ENCODE peak calls at places on chromosomes 1 and 21, in six cellular contexts. O is HCT116, G is GM23248, R is neural progenitor cell, C is endothelial cell of umbilical vein, F is GM23338. A is an unnamed sample.

GRCh38 chr1:33097137-33097611 is 16.2 kb downstream of the AZIN2 start:
- DNase-seq in O (no peak), G (peak; percentile 40), C (no peak), R (no peak), F (no peak), A (no peak)

GRCh38 chr1:71521655-71522264 is 440.9 kb upstream of the ZRANB2 start:
- DNase-seq in R (peak; percentile 45), G (peak; percentile 66), F (peak; percentile 54), C (peak; percentile 52), O (no peak), A (peak; percentile 49)

GRCh38 chr1:203463469-203464062 is 12.0 kb upstream of the PRELP start:
- DNase-seq in G (peak; percentile 77), O (no peak), F (peak; percentile 34), C (no peak), R (no peak), A (no peak)

GRCh38 chr1:36142121-36142520 is 7.2 kb downstream of the TRAPPC3 start:
- DNase-seq in G (peak; percentile 35), F (no peak), C (no peak), R (no peak), O (no peak), A (no peak)

GRCh38 chr1:61287014-61287413 is 204.7 kb downstream of the NFIA start:
- DNase-seq in F (no peak), R (no peak), C (no peak), G (peak; percentile 66), O (no peak), A (no peak)

GRCh38 chr1:34398916-34399275 is 222.2 kb downstream of the C1orf94 start:
- DNase-seq in O (no peak), F (peak; percentile 72), G (no peak), C (no peak), R (peak; percentile 57), A (no peak)

GRCh38 chr1:210400043-210400840 is 71.5 kb downstream of the HHAT start:
- DNase-seq in O (peak; percentile 46), R (peak; percentile 74), C (peak; percentile 48), F (peak; percentile 85), G (peak; percentile 79), A (peak; percentile 79)

GRCh38 chr21:43869486-43870325 is 4.7 kb downstream of the AGPAT3 start:
- DNase-seq in C (no peak), F (no peak), R (peak; percentile 31), G (peak; percentile 44), O (no peak), A (no peak)

GRCh38 chr1:229843627-229844238 is 217.7 kb downstream of the URB2 start:
- DNase-seq in C (no peak), O (peak; percentile 22), G (peak; percentile 20), F (no peak), R (no peak), A (peak; percentile 71)

GRCh38 chr1:176211395-176212165 is 4.5 kb upstream of the COP1 start:
- DNase-seq in O (no peak), C (no peak), F (no peak), R (no peak), G (no peak), A (peak; percentile 39)

GRCh38 chr1:54595956-54596498 is 27.3 kb downstream of the FAM151A start:
- DNase-seq in R (no peak), O (no peak), F (no peak), C (no peak), G (no peak), A (no peak)

GRCh38 chr1:31583082-31583994 is 7.0 kb downstream of the TINAGL1 start:
- DNase-seq in C (no peak), R (no peak), F (no peak), G (no peak), O (no peak), A (no peak)

GRCh38 chr1:161915978-161916377 is 107.7 kb downstream of the OLFML2B start:
- DNase-seq in F (no peak), O (no peak), R (no peak), C (no peak), G (no peak), A (no peak)

GRCh38 chr1:2311184-2312032 is 79.9 kb downstream of the MORN1 start:
- DNase-seq in O (peak; percentile 31), R (peak; percentile 86), G (peak; percentile 79), C (peak; percentile 43), F (peak; percentile 89), A (peak; percentile 88)

GRCh38 chr1:26239936-26240335 is 5.9 kb downstream of the CEP85 start:
- DNase-seq in F (no peak), C (no peak), R (no peak), G (peak; percentile 58), O (no peak), A (no peak)

GRCh38 chr1:9691726-9692125 is 40.2 kb downstream of the PIK3CD start:
- DNase-seq in C (no peak), F (no peak), R (no peak), G (peak; percentile 33), O (no peak), A (no peak)

GRCh38 chr1:238489006-238489405 is 598.3 kb upstream of the ZP4 start:
- DNase-seq in R (no peak), G (no peak), C (no peak), F (no peak), O (no peak), A (no peak)

GRCh38 chr1:182348916-182349747 is 42.5 kb downstream of the GLUL start:
- DNase-seq in O (no peak), F (no peak), R (no peak), C (no peak), G (peak; percentile 60), A (peak; percentile 21)

GRCh38 chr1:34057751-34058150 is 107.3 kb downstream of the CSMD2 start:
- DNase-seq in O (no peak), F (no peak), C (no peak), G (no peak), R (no peak), A (no peak)

DNA sequence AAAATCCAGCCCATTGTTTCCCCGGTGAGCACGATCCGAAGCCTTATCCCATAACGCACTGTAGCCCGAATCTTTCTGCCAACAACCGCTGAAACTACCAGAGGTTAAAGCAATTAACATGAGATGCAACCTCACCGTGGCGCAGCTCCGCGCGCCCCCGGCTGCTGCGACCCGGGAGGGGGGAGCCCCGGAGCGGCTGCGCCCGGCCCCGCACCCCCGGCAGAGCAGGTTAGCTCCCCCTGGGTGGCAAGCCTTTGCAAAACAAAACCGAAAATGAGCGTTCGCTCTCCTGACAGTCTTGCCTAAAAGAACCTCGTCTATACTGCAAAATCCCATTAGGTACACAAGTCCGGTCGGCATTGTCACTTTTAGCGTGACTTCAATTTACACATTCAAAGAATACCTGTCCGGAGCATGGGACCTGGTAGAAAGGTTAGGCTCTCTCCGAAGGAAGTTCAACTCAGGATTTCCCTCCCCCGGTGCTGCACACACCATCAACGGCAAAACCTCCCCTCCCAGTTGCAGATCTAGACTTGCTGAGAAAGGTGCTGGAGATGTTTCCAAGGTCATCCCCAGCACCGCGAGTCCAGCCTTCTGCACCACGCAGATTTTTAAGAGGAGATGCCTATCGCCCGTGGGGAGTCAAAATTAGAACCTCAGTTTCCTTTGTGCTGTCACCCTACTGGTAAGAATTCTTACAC is 107.5 kb downstream of the ZNF281 start:
- DNase-seq in G (peak; percentile 70), C (peak; percentile 44), R (peak; percentile 42), F (peak; percentile 67), O (no peak), A (peak; percentile 53)
- TF ChIP-seq EZH2 in G (no peak), C (no peak), R (peak; percentile 75), F (no peak), O (no peak), A (no peak)

GRCh38 chr1:234989019-234989418 is 139.6 kb downstream of the TOMM20 start:
- DNase-seq in F (no peak), G (peak; percentile 40), C (no peak), R (no peak), O (no peak), A (no peak)

GRCh38 chr1:234986750-234987414 is 141.8 kb downstream of the TOMM20 start:
- DNase-seq in C (peak; percentile 96), F (peak; percentile 59), R (peak; percentile 52), G (no peak), O (no peak), A (no peak)

GRCh38 chr1:234987415-234988159 is 141.1 kb downstream of the TOMM20 start:
- DNase-seq in G (peak; percentile 84), F (peak; percentile 85), C (peak; percentile 98), O (no peak), R (peak; percentile 73), A (peak; percentile 73)

GRCh38 chr1:234988536-234988935 is 140.1 kb downstream of the TOMM20 start:
- DNase-seq in F (no peak), C (no peak), O (no peak), G (no peak), R (no peak), A (no peak)

DNA sequence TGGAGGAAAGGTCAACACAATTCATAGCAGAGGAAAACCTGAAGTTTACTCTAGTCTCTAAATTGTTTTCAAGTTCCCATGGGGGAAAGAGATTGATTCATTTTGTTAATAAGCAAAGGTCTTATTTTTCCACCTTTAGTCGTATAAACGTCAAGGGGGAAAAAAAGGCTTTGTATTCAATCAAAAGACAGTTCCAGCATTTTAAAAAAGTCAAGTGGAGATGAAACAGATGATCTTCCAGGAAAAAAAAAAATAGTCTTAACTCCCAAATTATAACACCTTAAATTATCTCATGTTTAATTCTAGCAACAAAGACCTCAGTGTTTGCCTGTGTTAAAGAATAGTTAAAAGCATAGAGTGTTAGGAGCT is 140.5 kb downstream of the TOMM20 start:
- DNase-seq in R (no peak), O (no peak), G (no peak), F (no peak), C (no peak), A (no peak)
- H3K4me1 ChIP-seq in R (peaks cover 25% of the 10 kb centered on the region), O (peaks cover 8% of the 10 kb centered on the region), G (peaks cover 48% of the 10 kb centered on the region), F (peaks cover 27% of the 10 kb centered on the region), C (peaks cover 45% of the 10 kb centered on the region), A (peaks cover 24% of the 10 kb centered on the region)

GRCh38 chr1:11765661-11766428 is 3.9 kb downstream of the C1orf167 start:
- DNase-seq in G (no peak), F (no peak), R (no peak), C (no peak), O (no peak), A (peak; percentile 3)

GRCh38 chr1:11764519-11764918 is 2.5 kb downstream of the C1orf167 start:
- DNase-seq in C (no peak), F (no peak), O (no peak), G (no peak), R (peak; percentile 29), A (no peak)

GRCh38 chr1:11759791-11760190 is 2.2 kb upstream of the C1orf167 start:
- DNase-seq in R (no peak), C (no peak), F (no peak), G (no peak), O (no peak), A (no peak)

GRCh38 chr1:11761285-11761684 is 708 bp upstream of the C1orf167 start:
- DNase-seq in G (no peak), C (no peak), R (no peak), O (no peak), F (no peak), A (no peak)

DNA sequence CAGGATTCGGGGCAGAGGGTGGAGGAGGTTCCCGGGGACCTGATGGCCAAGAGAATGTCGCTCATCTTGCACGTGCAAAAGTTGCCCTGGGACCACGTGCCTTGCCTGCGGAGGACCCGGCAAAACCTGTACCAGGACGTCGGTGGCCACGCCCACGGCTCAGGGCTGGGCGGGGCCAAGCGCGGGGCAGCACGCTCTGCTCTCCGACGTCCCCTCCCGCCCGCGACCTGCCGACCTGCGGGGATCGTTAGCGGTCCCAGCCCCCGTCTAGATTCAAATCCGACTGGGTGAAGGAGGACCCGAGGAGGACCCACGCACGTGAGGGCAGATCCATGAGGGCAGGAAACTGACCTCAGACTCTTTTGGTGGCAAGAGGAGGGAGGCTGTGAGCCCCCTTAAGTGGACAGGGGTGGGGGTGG is at the start of gene C1orf167:
- DNase-seq in F (peak; percentile 79), G (no peak), O (no peak), C (no peak), R (peak; percentile 72), A (peak; percentile 54)
- TF ChIP-seq EZH2 in F (no peak), G (no peak), O (no peak), C (no peak), R (no peak), A (no peak)

GRCh38 chr1:205805082-205805711 is 7.8 kb downstream of the SLC41A1 start:
- DNase-seq in G (peak; percentile 39), R (no peak), F (no peak), O (no peak), C (no peak), A (no peak)
- H3K4me1 ChIP-seq in G (peaks cover 14% of the 10 kb centered on the region), R (peaks cover 18% of the 10 kb centered on the region), F (peaks cover 2% of the 10 kb centered on the region), O (peaks cover 7% of the 10 kb centered on the region), C (no peaks in the 10 kb centered on the region), A (peaks cover 12% of the 10 kb centered on the region)

A was measured in hepatocyte.